ENCODE peak calls at places on chromosomes 6 and 20, in ten cellular contexts. B is GM19239; R is SK-MEL-5; N is hepatocyte; A is posterior cingulate gyrus; K is stimulated activated CD4-positive, alpha-beta T cell treated with anti-CD3 and anti-CD28 coated beads, Interleukin-1b, Interleukin-23, amount 100 ng/mL, for 4 hours; E is AG10803; F is HepG2; Y is neural crest cell; C is NAMALWA. W is an unnamed sample.

GRCh38 chr6:11174245-11174616 is 58.2 kb downstream of the NEDD9 start:
- DNase-seq in B (no peak), E (no peak), N (no peak), A (no peak), Y (no peak), C (no peak), K (no peak), F (no peak), R (no peak), W (no peak)

GRCh38 chr20:22771706-22772105 is 187.3 kb upstream of the FOXA2 start:
- DNase-seq in R (no peak), B (no peak), F (no peak), E (no peak), A (no peak), C (no peak), Y (no peak), K (no peak), N (no peak), W (no peak)

GRCh38 chr6:20334334-20334733 is 67.3 kb upstream of the E2F3 start:
- DNase-seq in A (peak; percentile 41), F (no peak), E (no peak), R (peak; percentile 30), B (no peak), Y (no peak), N (no peak), K (no peak), C (peak; percentile 23), W (no peak)

GRCh38 chr6:35496036-35496850 is 636 bp downstream of the TEAD3 start:
- DNase-seq in R (no peak), B (no peak), C (no peak), E (peak; percentile 30), F (peak; percentile 43), Y (peak; percentile 37), N (peak; percentile 85), A (no peak), K (no peak), W (peak; percentile 47)

GRCh38 chr6:11113038-11113437 is 1.5 kb upstream of the ERVFRD-1 start:
- DNase-seq in K (no peak), Y (no peak), E (peak; percentile 82), B (no peak), A (no peak), R (no peak), F (no peak), C (no peak), N (no peak), W (no peak)

GRCh38 chr6:45044510-45045252 is 283.4 kb upstream of the RUNX2 start:
- DNase-seq in Y (no peak), N (no peak), B (no peak), E (no peak), F (no peak), A (no peak), C (no peak), R (no peak), K (no peak), W (no peak)

GRCh38 chr6:161101517-161101916 is 109.9 kb downstream of the MAP3K4 start:
- DNase-seq in N (peak; percentile 14), A (peak; percentile 33), C (peak; percentile 23), R (peak; percentile 31), F (no peak), Y (no peak), K (no peak), E (no peak), B (no peak), W (no peak)

GRCh38 chr6:148446681-148447080 is 104.0 kb downstream of the SASH1 start:
- DNase-seq in B (no peak), Y (no peak), F (no peak), E (no peak), N (no peak), C (no peak), R (no peak), A (no peak), K (no peak), W (no peak)

GRCh38 chr6:52109073-52109635 is 21.7 kb upstream of the PKHD1 start:
- DNase-seq in K (no peak), Y (no peak), B (no peak), C (no peak), E (no peak), A (no peak), N (no peak), F (no peak), R (no peak), W (no peak)

GRCh38 chr6:97594834-97595233 is 311.8 kb upstream of the MMS22L start:
- DNase-seq in F (no peak), R (no peak), Y (no peak), C (no peak), A (no peak), E (peak; percentile 41), N (no peak), B (no peak), K (no peak), W (no peak)

GRCh38 chr6:5840742-5841141 is 166.0 kb downstream of the NRN1 start:
- DNase-seq in N (peak; percentile 2), C (no peak), R (no peak), Y (no peak), E (no peak), F (no peak), B (no peak), K (no peak), A (no peak), W (no peak)

GRCh38 chr20:34907616-34908469 is 31.4 kb downstream of the ACSS2 start:
- DNase-seq in R (peak; percentile 94), F (peak; percentile 26), A (no peak), N (peak; percentile 73), E (peak; percentile 86), K (no peak), Y (no peak), C (peak; percentile 18), B (no peak), W (peak; percentile 66)

GRCh38 chr6:17012421-17013225 is 89.2 kb upstream of the STMND1 start:
- DNase-seq in Y (no peak), B (no peak), N (peak; percentile 60), K (no peak), C (no peak), R (peak; percentile 95), A (peak; percentile 20), E (peak; percentile 27), F (no peak), W (no peak)

GRCh38 chr6:96124778-96125177 is 109.0 kb downstream of the FUT9 start:
- DNase-seq in E (no peak), F (no peak), N (no peak), Y (no peak), R (peak; percentile 32), C (no peak), B (no peak), A (no peak), K (no peak), W (no peak)

GRCh38 chr6:7378629-7379218 is 10.8 kb downstream of the CAGE1 start:
- DNase-seq in C (no peak), F (no peak), K (no peak), Y (no peak), E (no peak), R (no peak), B (no peak), A (no peak), N (no peak), W (no peak)

W was measured in Calu3.